ENCODE peak calls at places on chromosomes 5 and 9, in nine cellular contexts. J is breast epithelium, Q is pancreas, E is uterus, T is cardiac muscle cell, G is Peyer's patch, Y is H1, H is colonic mucosa, X is upper lobe of right lung. A is an unnamed sample.

GRCh38 chr9:114386886-114387677 is 700 bp downstream of the AKNA start:
- DNase-seq in J (no peak), Q (no peak), E (peak; percentile 58), T (no peak), G (peak; percentile 82), Y (no peak), H (peak; percentile 76), X (no peak), A (no peak)

GRCh38 chr9:8282555-8282954 is 483.0 kb upstream of the DMAC1 start:
- DNase-seq in J (no peak), Q (no peak), E (no peak), T (no peak), G (no peak), Y (no peak), H (no peak), X (no peak), A (no peak)

GRCh38 chr9:88966894-88967676 is 24.2 kb upstream of the S1PR3 start:
- DNase-seq in J (no peak), Q (no peak), E (no peak), T (no peak), G (no peak), Y (no peak), H (no peak), X (no peak), A (no peak)

GRCh38 chr9:37511006-37511714 is 25.4 kb downstream of the POLR1E start:
- DNase-seq in J (no peak), Q (no peak), E (no peak), T (peak; percentile 50), G (no peak), Y (peak; percentile 34), H (no peak), X (peak; percentile 56), A (peak; percentile 37)

GRCh38 chr9:124600407-124600806 is 93.2 kb upstream of the NR5A1 start:
- DNase-seq in J (no peak), Q (no peak), E (no peak), T (no peak), G (no peak), Y (no peak), H (no peak), X (no peak), A (no peak)

GRCh38 chr5:124352312-124352711 is 394.1 kb downstream of the ZNF608 start:
- DNase-seq in J (no peak), Q (no peak), E (no peak), T (no peak), G (no peak), Y (no peak), H (no peak), X (no peak), A (no peak)

GRCh38 chr9:113614843-113615648 is 151.5 kb downstream of the RGS3 start:
- DNase-seq in J (peak; percentile 70), Q (no peak), E (peak; percentile 44), T (no peak), G (no peak), Y (no peak), H (no peak), X (peak; percentile 67), A (no peak)

GRCh38 chr9:127886401-127886972 is 9.0 kb upstream of the AK1 start:
- DNase-seq in J (no peak), Q (no peak), E (peak; percentile 13), T (no peak), G (no peak), Y (no peak), H (no peak), X (peak; percentile 59), A (no peak)

GRCh38 chr5:134530375-134531077 is 5.1 kb downstream of the JADE2 start:
- DNase-seq in J (no peak), Q (peak; percentile 77), E (no peak), T (no peak), G (no peak), Y (no peak), H (no peak), X (no peak), A (no peak)

GRCh38 chr9:98774746-98775145 is 21.6 kb downstream of the ANKS6 start:
- DNase-seq in J (no peak), Q (no peak), E (no peak), T (no peak), G (no peak), Y (no peak), H (peak; percentile 16), X (no peak), A (no peak)

GRCh38 chr9:135611142-135611874 is 28.0 kb downstream of the GLT6D1 start:
- DNase-seq in J (peak; percentile 1), Q (no peak), E (no peak), T (no peak), G (no peak), Y (no peak), H (no peak), X (no peak), A (no peak)

GRCh38 chr5:68949256-68949655 is 144.6 kb upstream of the SLC30A5 start:
- DNase-seq in J (no peak), Q (no peak), E (no peak), T (no peak), G (no peak), Y (no peak), H (no peak), X (no peak), A (no peak)

GRCh38 chr9:133659566-133659965 is 23.4 kb downstream of the DBH start:
- DNase-seq in J (no peak), Q (no peak), E (no peak), T (no peak), G (no peak), Y (no peak), H (no peak), X (no peak), A (no peak)

GRCh38 chr5:123512631-123513461 is 869 bp downstream of the CSNK1G3 start:
- DNase-seq in J (no peak), Q (no peak), E (peak; percentile 27), T (peak; percentile 47), G (peak; percentile 62), Y (no peak), H (peak; percentile 37), X (peak; percentile 70), A (peak; percentile 36)

GRCh38 chr9:81633952-81634421 is 55.4 kb downstream of the TLE1 start:
- DNase-seq in J (no peak), Q (no peak), E (no peak), T (no peak), G (peak; percentile 65), Y (no peak), H (peak; percentile 29), X (no peak), A (peak; percentile 66)

GRCh38 chr9:132185164-132186009 is 23.5 kb downstream of the NTNG2 start:
- DNase-seq in J (no peak), Q (no peak), E (no peak), T (no peak), G (no peak), Y (no peak), H (no peak), X (no peak), A (no peak)
- H3K4me1 ChIP-seq in J (no peaks in the 10 kb centered on the region), Q (no peaks in the 10 kb centered on the region), E (no peaks in the 10 kb centered on the region), T (peaks cover 3% of the 10 kb centered on the region), G (no peaks in the 10 kb centered on the region), Y (peaks cover 29% of the 10 kb centered on the region), H (no peaks in the 10 kb centered on the region), X (no peaks in the 10 kb centered on the region), A (no peaks in the 10 kb centered on the region)

DNA sequence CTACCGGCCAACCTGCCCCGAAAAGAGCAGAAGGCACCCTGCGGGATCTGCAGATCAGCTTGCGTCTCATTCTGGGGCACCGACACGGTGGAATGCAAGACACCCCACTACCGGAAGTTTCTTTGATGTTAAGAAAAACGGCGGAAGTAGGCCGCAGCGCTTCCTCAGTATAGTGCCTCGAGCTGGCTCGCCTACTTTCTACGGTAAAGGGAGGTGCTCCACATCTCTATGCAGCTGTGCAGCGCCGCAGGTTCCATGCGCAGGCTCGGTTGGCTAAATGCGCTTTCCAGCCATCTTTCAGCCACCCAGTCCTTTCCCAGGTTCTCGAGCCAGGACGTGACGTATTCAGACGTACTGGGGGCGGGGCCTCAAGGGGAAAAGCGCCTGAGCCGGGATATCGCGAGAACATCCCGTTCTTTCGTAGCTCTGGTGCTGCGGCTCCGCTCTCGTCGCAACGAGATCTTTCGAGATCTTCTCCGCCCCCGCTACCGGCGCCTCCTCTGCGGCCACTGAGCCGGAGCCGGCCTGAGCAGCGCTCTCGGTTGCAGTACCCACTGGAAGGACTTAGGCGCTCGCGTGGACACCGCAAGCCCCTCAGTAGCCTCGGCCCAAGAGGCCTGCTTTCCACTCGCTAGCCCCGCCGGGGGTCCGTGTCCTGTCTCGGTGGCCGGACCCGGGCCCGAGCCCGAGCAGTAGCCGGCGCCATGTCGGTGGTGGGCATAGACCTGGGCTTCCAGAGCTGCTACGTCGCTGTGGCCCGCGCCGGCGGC is at the start of gene HSPA4:
- DNase-seq in J (peak; percentile 97), Q (peak; percentile 98), E (peak; percentile 99), T (peak; percentile 99), G (peak; percentile 99), Y (peak; percentile 92), H (peak; percentile 100), X (peak; percentile 98), A (peak; percentile 98)
- H3K4me1 ChIP-seq in J (peaks cover 10% of the 10 kb centered on the region), Q (peaks cover 23% of the 10 kb centered on the region), E (peaks cover 5% of the 10 kb centered on the region), T (peaks cover 25% of the 10 kb centered on the region), G (peaks cover 9% of the 10 kb centered on the region), Y (peaks cover 2% of the 10 kb centered on the region), H (no peaks in the 10 kb centered on the region), X (peaks cover 44% of the 10 kb centered on the region), A (peaks cover 24% of the 10 kb centered on the region)

GRCh38 chr5:140401362-140402257 is at the start of gene ANKHD1:
- DNase-seq in J (peak; percentile 100), Q (peak; percentile 99), E (peak; percentile 99), T (peak; percentile 100), G (peak; percentile 99), Y (peak; percentile 99), H (peak; percentile 99), X (peak; percentile 99), A (peak; percentile 100)

GRCh38 chr5:140408750-140409241 is 7.2 kb downstream of the ANKHD1 start:
- DNase-seq in J (no peak), Q (no peak), E (no peak), T (no peak), G (no peak), Y (no peak), H (no peak), X (no peak), A (no peak)

GRCh38 chr5:140402258-140403074 is 833 bp downstream of the ANKHD1 start:
- DNase-seq in J (peak; percentile 40), Q (peak; percentile 52), E (peak; percentile 32), T (peak; percentile 78), G (peak; percentile 67), Y (no peak), H (peak; percentile 45), X (peak; percentile 74), A (peak; percentile 70)

GRCh38 chr5:140400730-140401361 is 787 bp upstream of the ANKHD1 start:
- DNase-seq in J (peak; percentile 91), Q (peak; percentile 95), E (peak; percentile 95), T (peak; percentile 93), G (peak; percentile 97), Y (peak; percentile 93), H (peak; percentile 97), X (peak; percentile 93), A (peak; percentile 99)

DNA sequence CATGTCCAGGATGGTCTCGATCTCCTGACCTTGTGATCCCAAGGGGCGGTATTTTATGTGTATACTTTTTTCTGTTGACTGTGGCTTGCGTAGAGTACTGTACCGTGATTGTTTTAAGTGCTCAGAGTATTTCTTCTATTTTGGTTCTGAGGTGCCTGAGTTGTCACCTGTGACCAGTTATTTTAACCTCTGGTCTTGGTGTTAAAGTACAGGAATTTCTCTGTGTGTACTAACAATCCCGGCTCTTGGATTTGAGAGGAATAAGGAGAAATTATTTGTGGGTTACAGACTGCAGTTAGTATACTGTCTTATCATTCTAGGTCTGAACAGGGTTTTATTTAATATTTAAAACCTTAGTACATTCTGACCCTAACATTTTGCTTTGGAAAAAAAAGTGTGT is 2.0 kb downstream of the ANKHD1 start:
- DNase-seq in J (no peak), Q (no peak), E (no peak), T (no peak), G (no peak), Y (no peak), H (no peak), X (no peak), A (no peak)
- H3K4me1 ChIP-seq in J (no peaks in the 10 kb centered on the region), Q (peaks cover 30% of the 10 kb centered on the region), E (peaks cover 11% of the 10 kb centered on the region), T (no peaks in the 10 kb centered on the region), G (no peaks in the 10 kb centered on the region), Y (no peaks in the 10 kb centered on the region), H (peaks cover 9% of the 10 kb centered on the region), X (peaks cover 41% of the 10 kb centered on the region), A (no peaks in the 10 kb centered on the region)

GRCh38 chr9:131722260-131722659 is 17.6 kb downstream of the RAPGEF1 start:
- DNase-seq in J (no peak), Q (no peak), E (no peak), T (peak; percentile 81), G (no peak), Y (no peak), H (no peak), X (no peak), A (no peak)
- H3K4me1 ChIP-seq in J (no peaks in the 10 kb centered on the region), Q (peaks cover 32% of the 10 kb centered on the region), E (no peaks in the 10 kb centered on the region), T (peaks cover 8% of the 10 kb centered on the region), G (peaks cover 9% of the 10 kb centered on the region), Y (no peaks in the 10 kb centered on the region), H (peaks cover under 1% of the 10 kb centered on the region), X (peaks cover 38% of the 10 kb centered on the region), A (peaks cover 5% of the 10 kb centered on the region)

A was measured in Caco-2.